ENCODE peak calls at places on chromosomes 6 and 20, in nine cellular contexts. K is cardiac fibroblast; H is CD14-positive monocyte; Z is ascending aorta; J is fibroblast of mammary gland; I is WTC11; A is PC-9; X is CD4-positive, alpha-beta T cell; O is right atrium auricular region. Y is an unnamed sample.

GRCh38 chr6:160882741-160883340 is 108.7 kb upstream of the MAP3K4 start:
- DNase-seq in K (peak; percentile 37), H (no peak), Z (no peak), J (peak; percentile 59), I (no peak), A (no peak), X (no peak), O (no peak), Y (no peak)

GRCh38 chr6:403659-404655 is 12.4 kb downstream of the IRF4 start:
- DNase-seq in K (no peak), H (no peak), Z (no peak), J (no peak), I (no peak), A (no peak), X (no peak), O (no peak), Y (no peak)

GRCh38 chr6:74785236-74785635 is 420.6 kb downstream of the COL12A1 start:
- DNase-seq in K (peak; percentile 18), H (no peak), Z (no peak), J (peak; percentile 14), I (no peak), A (no peak), X (no peak), O (no peak), Y (no peak)

GRCh38 chr20:50331469-50332251 is 141.0 kb downstream of the CEBPB start:
- DNase-seq in K (no peak), H (no peak), Z (no peak), J (no peak), I (no peak), A (peak; percentile 99), X (no peak), O (no peak), Y (peak; percentile 37)

GRCh38 chr6:109998159-109998785 is 20.2 kb downstream of the GPR6 start:
- DNase-seq in K (peak; percentile 2), H (no peak), Z (no peak), J (peak; percentile 7), I (no peak), A (no peak), X (no peak), O (no peak), Y (no peak)

GRCh38 chr6:79048611-79049010 is 29.4 kb downstream of the PHIP start:
- DNase-seq in K (peak; percentile 52), H (no peak), Z (no peak), J (peak; percentile 49), I (peak; percentile 26), A (no peak), X (no peak), O (no peak), Y (no peak)

GRCh38 chr20:23143098-23143497 is 57.0 kb upstream of the CD93 start:
- DNase-seq in K (peak; percentile 85), H (peak; percentile 92), Z (peak; percentile 68), J (peak; percentile 83), I (no peak), A (peak; percentile 82), X (no peak), O (peak; percentile 91), Y (no peak)

GRCh38 chr6:167470101-167470835 is 145.4 kb downstream of the TTLL2 start:
- DNase-seq in K (no peak), H (no peak), Z (no peak), J (no peak), I (no peak), A (no peak), X (no peak), O (no peak), Y (no peak)

GRCh38 chr20:25984933-25985332 is 288.3 kb upstream of the ZNF337 start:
- DNase-seq in K (peak; percentile 25), H (no peak), Z (no peak), J (peak; percentile 14), I (no peak), A (no peak), X (peak; percentile 31), O (no peak), Y (no peak)

GRCh38 chr6:161281092-161281491 is 7.2 kb upstream of the AGPAT4 start:
- DNase-seq in K (no peak), H (no peak), Z (no peak), J (no peak), I (no peak), A (no peak), X (no peak), O (no peak), Y (no peak)

GRCh38 chr6:20092071-20092566 is 120.2 kb downstream of the MBOAT1 start:
- DNase-seq in K (peak; percentile 71), H (no peak), Z (no peak), J (peak; percentile 63), I (no peak), A (peak; percentile 49), X (no peak), O (no peak), Y (no peak)

GRCh38 chr6:155936127-155936526 is 480.5 kb upstream of the NOX3 start:
- DNase-seq in K (no peak), H (no peak), Z (no peak), J (no peak), I (no peak), A (no peak), X (no peak), O (no peak), Y (no peak)

GRCh38 chr6:158174514-158174913 is 6.4 kb downstream of the GTF2H5 start:
- DNase-seq in K (peak; percentile 96), H (no peak), Z (no peak), J (peak; percentile 94), I (no peak), A (no peak), X (no peak), O (no peak), Y (no peak)

GRCh38 chr20:57708694-57709673 is 831 bp downstream of the PMEPA1 start:
- DNase-seq in K (peak; percentile 21), H (no peak), Z (no peak), J (no peak), I (no peak), A (no peak), X (peak; percentile 23), O (no peak), Y (no peak)

GRCh38 chr6:31834367-31834703 is 6.8 kb downstream of the HSPA1B start:
- DNase-seq in K (peak; percentile 91), H (peak; percentile 74), Z (no peak), J (peak; percentile 88), I (peak; percentile 85), A (peak; percentile 71), X (no peak), O (peak; percentile 82), Y (no peak)

GRCh38 chr6:156190270-156190669 is 586.9 kb upstream of the ARID1B start:
- DNase-seq in K (no peak), H (no peak), Z (no peak), J (no peak), I (no peak), A (no peak), X (no peak), O (no peak), Y (no peak)

GRCh38 chr6:66897576-66897975 is 1190.5 kb upstream of the EYS start:
- DNase-seq in K (peak; percentile 86), H (no peak), Z (no peak), J (peak; percentile 58), I (no peak), A (no peak), X (no peak), O (no peak), Y (no peak)

DNA sequence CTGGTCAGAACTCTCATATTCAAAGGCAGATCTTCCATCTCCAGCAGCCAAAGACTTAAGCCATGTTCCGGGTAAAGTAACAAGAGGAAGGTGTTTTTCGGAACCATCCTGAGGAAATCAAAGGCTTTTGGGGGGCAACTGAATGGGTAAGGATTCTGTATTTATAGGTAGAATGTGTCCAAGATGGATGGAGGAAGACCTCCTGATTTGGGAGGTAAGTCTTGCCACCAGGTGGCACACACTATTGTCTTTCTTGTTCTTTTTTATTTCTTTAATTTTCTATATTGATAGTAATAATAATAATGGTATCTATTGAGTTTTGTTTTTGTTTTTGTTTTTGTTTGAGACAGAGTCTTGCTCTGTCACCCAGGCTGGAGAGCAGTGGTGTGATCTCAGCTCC is 53.0 kb upstream of the UBR2 start:
- DNase-seq in K (no peak), H (no peak), Z (no peak), J (no peak), I (no peak), A (no peak), X (no peak), O (no peak), Y (no peak)
- TF ChIP-seq CTCF in K (no peak), H (no peak), Z (no peak), J (no peak), I (no peak), A (peak; percentile 28), X (no peak), O (no peak), Y (peak; percentile 20)

DNA sequence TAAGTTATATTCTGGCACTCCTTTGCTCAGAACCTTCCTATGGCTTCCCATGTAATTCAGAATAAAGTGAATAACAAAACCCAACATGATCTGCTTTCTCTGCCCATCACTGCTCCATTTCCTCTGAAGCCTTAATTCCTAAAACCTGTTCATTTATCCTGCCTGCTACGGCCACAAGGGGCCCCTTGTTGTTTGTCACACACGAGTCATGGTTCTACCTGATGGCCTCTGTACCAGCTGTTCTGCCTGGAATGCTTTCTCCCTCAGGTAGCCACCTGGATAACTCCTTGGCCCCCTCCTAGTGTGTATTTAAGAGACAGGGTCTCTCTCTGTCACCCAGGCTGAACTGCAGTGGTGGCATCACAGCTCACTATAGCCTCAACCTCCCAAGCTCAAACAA is 26.8 kb downstream of the ERGIC3 start:
- DNase-seq in K (no peak), H (no peak), Z (no peak), J (no peak), I (peak; percentile 44), A (peak; percentile 55), X (no peak), O (no peak), Y (peak; percentile 8)
- TF ChIP-seq CTCF in K (peak; percentile 25), H (peak; percentile 11), Z (no peak), J (peak; percentile 25), I (no peak), A (peak; percentile 56), X (no peak), O (no peak), Y (peak; percentile 43)

DNA sequence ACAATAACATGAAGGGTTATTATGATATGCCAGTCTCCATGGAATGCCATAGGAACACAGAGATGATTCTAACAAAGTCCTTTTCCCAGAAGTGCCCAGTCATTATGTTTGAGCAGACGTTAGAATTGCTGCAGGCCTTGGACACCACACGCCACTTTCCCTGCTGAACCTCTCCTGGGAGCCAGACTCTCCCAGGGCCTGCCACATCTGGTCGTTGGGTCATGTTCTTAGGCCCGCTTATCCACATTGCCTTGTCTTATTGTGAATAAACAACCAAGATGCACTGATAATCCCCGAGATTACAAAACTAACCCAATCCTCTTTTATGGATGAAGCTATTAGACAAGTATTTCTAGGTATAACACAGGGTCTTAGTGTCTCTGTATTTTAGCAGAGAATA is 276.5 kb upstream of the CITED2 start:
- DNase-seq in K (no peak), H (no peak), Z (no peak), J (no peak), I (no peak), A (no peak), X (no peak), O (no peak), Y (no peak)
- TF ChIP-seq CTCF in K (no peak), H (no peak), Z (no peak), J (no peak), I (no peak), A (no peak), X (no peak), O (no peak), Y (no peak)

DNA sequence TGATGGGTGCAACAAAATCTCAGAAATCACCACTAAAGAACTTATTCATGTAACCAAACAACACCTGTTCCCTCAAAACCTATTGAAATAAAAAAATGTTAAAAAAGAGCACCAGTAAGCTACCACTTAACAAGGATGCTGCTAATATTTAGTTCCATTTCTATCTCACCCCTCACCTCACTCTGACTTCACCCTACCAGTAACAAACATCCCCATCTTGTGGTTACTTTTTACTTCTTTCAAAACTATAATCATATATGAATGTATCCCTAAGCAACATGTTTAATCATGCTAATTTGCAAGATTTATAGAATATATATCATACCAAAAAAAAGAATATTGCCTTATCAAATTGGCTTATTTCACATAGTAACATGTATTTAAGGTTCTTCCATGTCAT is 27.4 kb upstream of the SLC24A3 start:
- DNase-seq in K (no peak), H (no peak), Z (no peak), J (peak; percentile 0), I (no peak), A (no peak), X (no peak), O (no peak), Y (no peak)
- TF ChIP-seq CTCF in K (no peak), H (no peak), Z (no peak), J (no peak), I (no peak), A (peak; percentile 26), X (no peak), O (no peak), Y (peak; percentile 26)

Y was measured in chondrocyte.